ENCODE peak calls at places on chromosomes 16 and 17, in nine cellular contexts. C is uterus, E is amniotic epithelial cell, I is B cell, L is astrocyte of the cerebellum, O is RWPE1, D is GM04504, G is RCC 7860, T is RKO. R is an unnamed sample.

GRCh38 chr17:12024332-12024731 is 3.7 kb downstream of the MAP2K4 start:
- DNase-seq in E (peak), O (peak), C (no peak), I (no peak), T (peak), D (no peak), G (peak), L (peak), R (no peak)

GRCh38 chr17:9120471-9120870 is 99.2 kb downstream of the NTN1 start:
- DNase-seq in T (no peak), E (no peak), O (no peak), C (no peak), L (no peak), I (no peak), D (no peak), G (no peak), R (peak)

GRCh38 chr17:35127751-35128514 is 6.5 kb downstream of the FNDC8 start:
- DNase-seq in D (peak), L (no peak), C (no peak), O (no peak), G (no peak), T (no peak), E (no peak), I (no peak), R (no peak)

GRCh38 chr17:28745052-28745776 is 1.4 kb downstream of the TRAF4 start:
- DNase-seq in I (no peak), T (peak), O (no peak), E (peak), G (peak), D (peak), L (no peak), C (peak), R (peak)

GRCh38 chr17:78299052-78299451 is 60.8 kb downstream of the SOCS3 start:
- DNase-seq in T (no peak), D (no peak), O (no peak), I (no peak), E (no peak), G (no peak), C (no peak), L (no peak), R (no peak)

GRCh38 chr17:77428901-77429734 is 288.3 kb downstream of the SEC14L1 start:
- DNase-seq in O (no peak), G (no peak), E (no peak), L (no peak), C (no peak), D (no peak), I (no peak), T (no peak), R (no peak)

GRCh38 chr17:18187816-18188761 is 4.5 kb downstream of the ALKBH5 start:
- DNase-seq in I (no peak), E (peak), O (no peak), C (no peak), T (peak), L (no peak), D (peak), G (peak), R (peak)

GRCh38 chr17:64778367-64779290 is 116.5 kb upstream of the SMURF2 start:
- DNase-seq in E (no peak), L (no peak), T (no peak), D (no peak), G (no peak), C (no peak), O (no peak), I (peak), R (peak)

GRCh38 chr17:64273006-64273405 is 9.9 kb upstream of the TEX2 start:
- DNase-seq in I (no peak), O (no peak), D (no peak), E (no peak), T (no peak), C (no peak), G (no peak), L (no peak), R (no peak)

GRCh38 chr16:62225675-62226074 is 189.4 kb upstream of the CDH8 start:
- DNase-seq in C (no peak), I (no peak), E (peak), G (peak), O (peak), L (peak), D (no peak), T (peak), R (peak)

GRCh38 chr16:23676924-23677480 is 1.7 kb upstream of the PLK1 start:
- DNase-seq in E (no peak), C (no peak), T (peak), L (no peak), O (no peak), G (no peak), I (no peak), D (no peak), R (no peak)

GRCh38 chr16:7391694-7392093 is 59.0 kb downstream of the RBFOX1 start:
- DNase-seq in T (no peak), G (no peak), E (no peak), L (no peak), I (no peak), D (no peak), O (no peak), C (no peak), R (no peak)

GRCh38 chr16:84917492-84917891 is 93.8 kb downstream of the ZDHHC7 start:
- DNase-seq in D (no peak), G (no peak), O (no peak), T (no peak), I (no peak), E (no peak), C (no peak), L (no peak), R (no peak)

GRCh38 chr16:77213542-77214108 is 14.4 kb downstream of the SYCE1L start:
- DNase-seq in D (peak), E (peak), I (no peak), G (peak), O (peak), C (peak), T (peak), L (peak), R (no peak)

GRCh38 chr17:48605991-48606891 is 1.5 kb upstream of the HOXB6 start:
- DNase-seq in T (no peak), I (no peak), G (no peak), O (no peak), D (no peak), C (no peak), E (peak), L (no peak), R (no peak)

GRCh38 chr17:40219073-40219860 is at the start of gene WIPF2:
- DNase-seq in O (peak), D (peak), L (peak), G (peak), T (peak), E (peak), C (peak), I (peak), R (peak)

GRCh38 chr17:34502426-34502825 is 77.0 kb upstream of the TMEM132E start:
- DNase-seq in T (no peak), G (no peak), E (no peak), I (no peak), L (no peak), O (no peak), D (no peak), C (no peak), R (no peak)

GRCh38 chr17:55386931-55387330 is 34.7 kb downstream of the MMD start:
- DNase-seq in O (no peak), G (no peak), E (no peak), I (no peak), D (no peak), L (no peak), T (no peak), C (no peak), R (no peak)

GRCh38 chr17:80025140-80025539 is 10.5 kb downstream of the TBC1D16 start:
- DNase-seq in T (no peak), D (no peak), C (no peak), E (peak), O (no peak), G (no peak), L (no peak), I (no peak), R (peak)

GRCh38 chr17:36862116-36862920 is 75.0 kb upstream of the LHX1 start:
- DNase-seq in G (no peak), C (no peak), E (no peak), D (no peak), O (no peak), L (no peak), T (no peak), I (no peak), R (no peak)

GRCh38 chr16:28218109-28218508 is 6.3 kb upstream of the XPO6 start:
- DNase-seq in T (peak), I (peak), L (no peak), O (no peak), G (peak), D (peak), E (peak), C (no peak), R (no peak)

GRCh38 chr17:77280304-77280910 is 139.6 kb downstream of the SEC14L1 start:
- DNase-seq in E (peak), T (peak), I (no peak), C (no peak), G (peak), D (no peak), L (no peak), O (peak), R (no peak)

GRCh38 chr16:86299882-86300490 is 210.3 kb upstream of the FOXF1 start:
- DNase-seq in D (no peak), L (no peak), E (no peak), O (no peak), I (no peak), C (no peak), G (no peak), T (no peak), R (no peak)

GRCh38 chr17:78383725-78384471 is 5.4 kb downstream of the PGS1 start:
- DNase-seq in T (no peak), O (peak), L (peak), I (no peak), D (peak), G (peak), C (peak), E (peak), R (peak)

GRCh38 chr17:16380640-16381495 is at the start of gene UBB:
- DNase-seq in T (peak), G (peak), L (peak), D (peak), I (peak), C (peak), E (peak), O (peak), R (peak)

GRCh38 chr16:13110124-13110796 is 208.9 kb downstream of the SHISA9 start:
- DNase-seq in L (peak), T (peak), D (peak), E (peak), C (no peak), I (no peak), G (peak), O (peak), R (peak)

GRCh38 chr16:16050106-16050505 is 100.7 kb downstream of the ABCC1 start:
- DNase-seq in O (no peak), E (no peak), L (no peak), G (no peak), T (no peak), D (no peak), I (no peak), C (no peak), R (no peak)

GRCh38 chr16:75087040-75087979 is 29.3 kb downstream of the LDHD start:
- DNase-seq in T (no peak), E (peak), G (no peak), L (no peak), O (no peak), I (no peak), C (no peak), D (no peak), R (no peak)

GRCh38 chr16:36336-36984 is 16.9 kb downstream of the POLR3K start:
- DNase-seq in E (no peak), I (no peak), O (no peak), L (no peak), G (no peak), C (no peak), D (no peak), T (no peak), R (no peak)

GRCh38 chr16:48478418-48478817 is 93.2 kb upstream of the SIAH1 start:
- DNase-seq in O (no peak), G (no peak), E (peak), I (no peak), C (no peak), T (no peak), D (no peak), L (no peak), R (no peak)

GRCh38 chr16:51839697-51840462 is 688.8 kb upstream of the SALL1 start:
- DNase-seq in I (no peak), L (no peak), G (peak), O (peak), D (peak), C (no peak), E (peak), T (peak), R (no peak)

GRCh38 chr16:48054881-48055601 is 100.8 kb downstream of the ABCC12 start:
- DNase-seq in C (no peak), G (peak), T (peak), I (peak), O (peak), D (peak), E (peak), L (peak), R (no peak)

GRCh38 chr17:4807534-4808377 is 804 bp downstream of the PLD2 start:
- DNase-seq in O (no peak), D (no peak), C (no peak), E (no peak), G (no peak), L (no peak), T (no peak), I (no peak), R (no peak)

GRCh38 chr17:9726291-9726690 is 65.1 kb downstream of the DHRS7C start:
- DNase-seq in E (no peak), T (no peak), D (no peak), L (no peak), O (no peak), I (no peak), G (no peak), C (no peak), R (no peak)

GRCh38 chr17:64628641-64629040 is 33.5 kb downstream of the SMURF2 start:
- DNase-seq in D (no peak), O (no peak), T (no peak), E (no peak), L (no peak), G (no peak), I (no peak), C (no peak), R (no peak)

R was measured in aorta.